ENCODE peak calls at places on chromosome 14, in nine cellular contexts. R is foreskin fibroblast, O is cardiac fibroblast, W is esophagus squamous epithelium, N is astrocyte of the spinal cord, H is breast epithelium, T is heart right ventricle, B is A549, Y is GM12865. V is an unnamed sample.

GRCh38 chr14:106808458-106808857 is 1282.1 kb downstream of the TMEM121 start:
- DNase-seq in R (no peak), O (no peak), W (no peak), N (no peak), H (no peak), T (no peak), B (no peak), Y (no peak), V (no peak)

GRCh38 chr14:51828017-51828797 is 32.2 kb upstream of the GNG2 start:
- DNase-seq in R (peak; percentile 59), O (peak; percentile 56), W (no peak), N (peak; percentile 71), H (no peak), T (no peak), B (peak; percentile 31), Y (peak; percentile 77), V (peak; percentile 81)

GRCh38 chr14:58796201-58796600 is 158.4 kb downstream of the DACT1 start:
- DNase-seq in R (no peak), O (no peak), W (no peak), N (no peak), H (no peak), T (no peak), B (no peak), Y (peak; percentile 56), V (no peak)

GRCh38 chr14:77183896-77184295 is 2.3 kb downstream of the TMEM63C start:
- DNase-seq in R (no peak), O (no peak), W (no peak), N (no peak), H (no peak), T (no peak), B (no peak), Y (no peak), V (no peak)

GRCh38 chr14:57533214-57533613 is 39.6 kb upstream of the CCDC198 start:
- DNase-seq in R (peak; percentile 5), O (peak; percentile 52), W (no peak), N (peak; percentile 16), H (no peak), T (no peak), B (peak; percentile 36), Y (peak; percentile 44), V (no peak)

GRCh38 chr14:58752782-58753181 is 115.0 kb downstream of the DACT1 start:
- DNase-seq in R (no peak), O (peak; percentile 24), W (no peak), N (no peak), H (peak; percentile 81), T (peak; percentile 73), B (peak; percentile 44), Y (no peak), V (peak; percentile 93)

GRCh38 chr14:85565862-85566296 is 35.9 kb downstream of the FLRT2 start:
- DNase-seq in R (no peak), O (peak; percentile 85), W (no peak), N (peak; percentile 56), H (no peak), T (no peak), B (no peak), Y (no peak), V (no peak)

GRCh38 chr14:99952039-99952438 is 113.2 kb upstream of the EVL start:
- DNase-seq in R (no peak), O (no peak), W (no peak), N (no peak), H (no peak), T (no peak), B (no peak), Y (no peak), V (no peak)

GRCh38 chr14:45089813-45090212 is 5.9 kb downstream of the PRPF39 start:
- DNase-seq in R (no peak), O (peak; percentile 57), W (no peak), N (peak; percentile 40), H (no peak), T (no peak), B (no peak), Y (peak; percentile 70), V (no peak)

GRCh38 chr14:45094275-45094674 is 10.4 kb downstream of the PRPF39 start:
- DNase-seq in R (no peak), O (no peak), W (no peak), N (no peak), H (no peak), T (no peak), B (no peak), Y (no peak), V (no peak)

GRCh38 chr14:45096218-45096617 is 12.3 kb downstream of the PRPF39 start:
- DNase-seq in R (no peak), O (no peak), W (no peak), N (no peak), H (no peak), T (no peak), B (no peak), Y (no peak), V (no peak)

GRCh38 chr14:45091696-45092095 is 7.8 kb downstream of the PRPF39 start:
- DNase-seq in R (no peak), O (peak; percentile 70), W (no peak), N (peak; percentile 27), H (no peak), T (no peak), B (no peak), Y (no peak), V (no peak)

GRCh38 chr14:45095143-45095542 is 11.2 kb downstream of the PRPF39 start:
- DNase-seq in R (no peak), O (no peak), W (no peak), N (no peak), H (no peak), T (no peak), B (no peak), Y (peak; percentile 38), V (no peak)
- H3K4me3 ChIP-seq in R (no peak overlapping the region), O (no peak overlapping the region), W (no peak overlapping the region), N (no peak overlapping the region), H (no peak overlapping the region), T (no peak overlapping the region), B (no peak overlapping the region), Y (no peak overlapping the region), V (no peak overlapping the region)

DNA sequence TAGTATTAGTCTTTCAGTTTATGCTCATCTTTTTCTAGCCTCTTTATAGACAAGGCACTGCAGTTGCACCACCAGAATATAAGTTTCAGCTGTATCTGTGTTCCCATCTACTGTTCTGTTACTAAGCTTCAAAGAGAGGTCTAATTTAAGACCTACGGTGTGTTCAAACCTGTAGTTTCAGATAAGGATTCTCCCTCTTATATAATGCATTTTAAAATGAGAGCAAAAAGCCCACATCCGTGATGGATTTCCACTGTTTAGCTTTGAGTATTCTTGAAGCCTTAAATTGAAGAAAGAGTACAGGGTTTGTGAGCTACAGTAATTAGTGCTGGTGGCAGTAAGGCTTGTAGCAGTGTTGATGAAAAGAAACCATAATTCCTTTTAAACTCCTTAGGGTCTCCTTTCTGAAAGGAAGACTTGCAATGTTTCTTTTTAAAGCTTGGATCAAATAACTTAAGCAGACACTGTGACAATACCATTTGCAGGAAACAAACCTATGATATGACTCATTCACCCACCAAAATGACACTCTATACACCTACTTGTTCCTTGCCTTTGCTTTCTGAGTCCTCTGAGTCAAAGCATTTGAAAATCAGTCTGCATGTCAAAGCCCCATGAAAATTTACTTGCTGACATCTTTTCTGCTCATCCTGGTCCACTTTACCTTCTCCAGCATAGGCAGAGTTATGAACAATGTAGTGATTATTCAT is 753.9 kb downstream of the NOVA1 start:
- DNase-seq in R (no peak), O (no peak), W (no peak), N (no peak), H (no peak), T (no peak), B (no peak), Y (no peak), V (no peak)
- TF ChIP-seq CTCF in R (no peak), O (no peak), W (no peak), N (no peak), H (no peak), T (no peak), B (no peak), Y (no peak), V (no peak)

GRCh38 chr14:79281244-79282199 is 929.8 kb downstream of the DIO2 start:
- DNase-seq in R (no peak), O (no peak), W (no peak), N (peak; percentile 14), H (no peak), T (no peak), B (no peak), Y (no peak), V (no peak)

GRCh38 chr14:79278798-79279644 is 932.3 kb downstream of the DIO2 start:
- DNase-seq in R (peak; percentile 59), O (peak; percentile 85), W (no peak), N (peak; percentile 91), H (peak; percentile 86), T (peak; percentile 32), B (peak; percentile 73), Y (no peak), V (peak; percentile 91)

GRCh38 chr14:79279645-79280399 is 931.5 kb downstream of the DIO2 start:
- DNase-seq in R (no peak), O (peak; percentile 24), W (no peak), N (no peak), H (peak; percentile 18), T (no peak), B (no peak), Y (no peak), V (peak; percentile 55)

GRCh38 chr14:79278286-79278797 is 933.0 kb downstream of the DIO2 start:
- DNase-seq in R (no peak), O (no peak), W (no peak), N (no peak), H (no peak), T (no peak), B (no peak), Y (no peak), V (peak; percentile 23)

GRCh38 chr14:79280400-79280670 is 931.0 kb downstream of the DIO2 start:
- DNase-seq in R (no peak), O (no peak), W (no peak), N (no peak), H (no peak), T (no peak), B (no peak), Y (no peak), V (no peak)
- H3K4me3 ChIP-seq in R (peak overlapping the region; percentile 67), O (peak overlapping the region; percentile 67), W (peak overlapping the region; percentile 47), N (peak overlapping the region; percentile 64), H (no peak overlapping the region), T (no peak overlapping the region), B (peak overlapping the region; percentile 59), Y (no peak overlapping the region), V (no peak overlapping the region)

GRCh38 chr14:35877276-35877675 is 51.1 kb downstream of the BRMS1L start:
- DNase-seq in R (no peak), O (peak; percentile 10), W (no peak), N (no peak), H (no peak), T (no peak), B (peak; percentile 61), Y (no peak), V (no peak)

GRCh38 chr14:35878272-35879140 is 52.4 kb downstream of the BRMS1L start:
- DNase-seq in R (peak; percentile 87), O (peak; percentile 90), W (no peak), N (peak; percentile 90), H (no peak), T (peak; percentile 41), B (peak; percentile 74), Y (no peak), V (peak; percentile 36)

GRCh38 chr14:35881280-35881679 is 55.1 kb downstream of the BRMS1L start:
- DNase-seq in R (no peak), O (no peak), W (no peak), N (no peak), H (no peak), T (no peak), B (no peak), Y (no peak), V (no peak)

GRCh38 chr14:35879141-35879648 is 53.1 kb downstream of the BRMS1L start:
- DNase-seq in R (peak; percentile 24), O (peak; percentile 59), W (no peak), N (no peak), H (no peak), T (no peak), B (no peak), Y (no peak), V (no peak)

DNA sequence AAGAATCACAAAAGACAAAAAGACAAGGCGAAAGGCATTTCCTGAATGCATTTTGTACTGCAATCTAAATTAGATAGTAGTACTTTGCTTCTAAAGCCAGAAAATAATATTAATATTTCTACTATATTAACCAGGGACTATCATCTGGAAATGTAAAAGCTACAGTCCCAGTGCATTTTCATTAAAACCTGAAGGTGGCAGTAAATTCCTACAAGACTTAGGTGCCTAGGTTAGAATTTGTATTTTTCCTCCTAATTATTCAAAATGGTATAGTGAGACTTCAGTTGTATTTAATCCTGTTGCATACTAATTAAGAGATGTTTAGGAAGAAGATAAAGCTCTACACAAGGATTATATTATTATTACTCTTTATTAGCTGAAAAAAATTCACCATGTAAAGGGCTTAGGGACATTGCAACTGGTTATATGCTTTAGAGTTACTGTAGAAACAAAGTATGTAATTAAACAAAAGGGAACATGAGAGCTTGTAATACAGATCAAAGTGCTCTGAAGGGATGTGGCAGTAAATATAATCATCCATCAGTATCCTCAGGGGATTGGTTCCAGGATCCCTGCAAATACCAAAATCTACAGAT is 53.6 kb downstream of the BRMS1L start:
- DNase-seq in R (no peak), O (peak; percentile 51), W (no peak), N (peak; percentile 31), H (no peak), T (no peak), B (peak; percentile 33), Y (peak; percentile 29), V (no peak)
- TF ChIP-seq CTCF in R (peak; percentile 28), O (peak; percentile 50), W (peak; percentile 23), N (peak; percentile 38), H (no peak), T (peak; percentile 50), B (peak; percentile 67), Y (peak; percentile 40), V (no peak)